ENCODE peak calls at places on chromosome 3, in nine cellular contexts. U is right lobe of liver, S is psoas muscle, E is HL-60, X is transverse colon, I is upper lobe of left lung, J is brain microvascular endothelial cell, B is mesendoderm, Z is left ventricle myocardium inferior. K is an unnamed sample. For H3K27me3, the result is how much of the 10 kb centered on the place peaks cover.

GRCh38 chr3:79032686-79033318 is 735.0 kb downstream of the ROBO1 start:
- DNase-seq in J (peak), X (no peak), Z (no peak), I (no peak), S (no peak), E (peak), U (no peak), B (peak), K (peak)

GRCh38 chr3:43077261-43077660 is 28.6 kb downstream of the POMGNT2 start:
- DNase-seq in J (no peak), Z (no peak), U (no peak), I (no peak), B (no peak), X (no peak), E (no peak), S (no peak), K (no peak)

GRCh38 chr3:77906102-77906709 is 866.3 kb downstream of the ROBO2 start:
- DNase-seq in B (no peak), U (no peak), S (no peak), X (no peak), E (no peak), I (no peak), J (peak), Z (no peak), K (no peak)

GRCh38 chr3:171811913-171812321 is 1.6 kb upstream of the PLD1 start:
- DNase-seq in I (no peak), U (no peak), X (no peak), J (peak), S (peak), Z (no peak), B (no peak), E (no peak), K (no peak)

GRCh38 chr3:22399566-22399965 is 648.6 kb upstream of the ZNF385D start:
- DNase-seq in J (no peak), X (no peak), B (no peak), E (no peak), U (no peak), S (no peak), Z (no peak), I (no peak), K (no peak)

GRCh38 chr3:78809941-78810340 is 957.9 kb downstream of the ROBO1 start:
- DNase-seq in I (no peak), X (no peak), J (no peak), U (no peak), Z (no peak), B (no peak), E (no peak), S (no peak), K (no peak)

GRCh38 chr3:105334138-105334882 is 32.4 kb upstream of the ALCAM start:
- DNase-seq in J (no peak), U (no peak), S (no peak), E (no peak), B (no peak), X (no peak), I (no peak), Z (no peak), K (no peak)

GRCh38 chr3:72376917-72377710 is 471.1 kb downstream of the SHQ1 start:
- DNase-seq in S (no peak), B (peak), Z (no peak), I (no peak), X (no peak), J (no peak), E (peak), U (peak), K (no peak)

GRCh38 chr3:8900065-8900464 is 63.2 kb downstream of the RAD18 start:
- DNase-seq in Z (no peak), X (no peak), J (no peak), U (no peak), B (no peak), I (no peak), E (no peak), S (no peak), K (no peak)

GRCh38 chr3:14534379-14535191 is 5.6 kb downstream of the GRIP2 start:
- DNase-seq in X (no peak), I (no peak), E (no peak), J (no peak), B (peak), S (no peak), U (no peak), Z (no peak), K (peak)

GRCh38 chr3:45546636-45547201 is 47.8 kb upstream of the LIMD1 start:
- DNase-seq in E (no peak), U (peak), J (no peak), X (no peak), S (peak), B (peak), I (no peak), Z (no peak), K (peak)

GRCh38 chr3:114649331-114649730 is 355.5 kb downstream of the TIGIT start:
- DNase-seq in I (no peak), J (no peak), S (no peak), U (no peak), Z (no peak), E (no peak), X (no peak), B (peak), K (no peak)

GRCh38 chr3:10644189-10644588 is 138.8 kb upstream of the ATP2B2 start:
- DNase-seq in S (no peak), Z (no peak), B (no peak), X (no peak), I (no peak), E (no peak), U (no peak), J (no peak), K (no peak)

GRCh38 chr3:126732281-126733060 is 28.4 kb downstream of the CHCHD6 start:
- DNase-seq in B (no peak), Z (no peak), U (peak), J (peak), S (no peak), X (no peak), E (no peak), I (no peak), K (no peak)

GRCh38 chr3:190424478-190425439 is 24.9 kb downstream of the TMEM207 start:
- DNase-seq in U (peak), S (peak), Z (peak), X (peak), B (peak), J (peak), I (peak), E (peak), K (peak)

GRCh38 chr3:12471228-12471627 is 13.1 kb upstream of the TSEN2 start:
- DNase-seq in B (no peak), U (no peak), S (no peak), Z (no peak), J (no peak), E (no peak), X (peak), I (no peak), K (no peak)

GRCh38 chr3:17938313-17938712 is 195.9 kb upstream of the TBC1D5 start:
- DNase-seq in X (no peak), S (no peak), J (no peak), Z (no peak), U (no peak), E (no peak), I (no peak), B (no peak), K (no peak)

GRCh38 chr3:183555541-183556081 is at the start of gene KLHL6:
- DNase-seq in X (peak), Z (peak), E (peak), U (peak), S (no peak), I (peak), B (peak), J (no peak), K (no peak)

GRCh38 chr3:76083992-76084391 is 298.6 kb upstream of the ZNF717 start:
- DNase-seq in E (no peak), I (no peak), B (no peak), U (no peak), Z (no peak), J (no peak), S (no peak), X (no peak), K (no peak)

GRCh38 chr3:186107148-186108105 is 1.5 kb downstream of the ETV5 start:
- DNase-seq in Z (peak), U (peak), B (peak), I (peak), S (peak), X (peak), E (peak), J (peak), K (peak)
- H3K27me3 ChIP-seq in Z (under half), U (under half), B (under half), I (under half), S (under half), X (half or more), E (under half), J (under half), K (under half)

GRCh38 chr3:129346690-129347440 is 68.2 kb downstream of the HMCES start:
- DNase-seq in U (no peak), B (no peak), E (no peak), J (no peak), S (no peak), I (no peak), X (no peak), Z (no peak), K (no peak)
- H3K27me3 ChIP-seq in U (under half), B (under half), E (under half), J (under half), S (under half), I (under half), X (under half), Z (under half), K (under half)

GRCh38 chr3:27625848-27626247 is 96.3 kb downstream of the EOMES start:
- DNase-seq in J (no peak), B (no peak), X (no peak), U (no peak), S (no peak), Z (no peak), E (no peak), I (no peak), K (no peak)

GRCh38 chr3:27628029-27628750 is 93.9 kb downstream of the EOMES start:
- DNase-seq in B (no peak), U (no peak), J (no peak), X (no peak), Z (no peak), E (no peak), I (no peak), S (no peak), K (no peak)

GRCh38 chr3:27626596-27627118 is 95.5 kb downstream of the EOMES start:
- DNase-seq in Z (no peak), B (no peak), S (no peak), U (no peak), J (no peak), E (no peak), X (no peak), I (no peak), K (no peak)

GRCh38 chr3:27617552-27617951 is 104.6 kb downstream of the EOMES start:
- DNase-seq in S (no peak), I (no peak), X (no peak), U (no peak), J (no peak), B (no peak), E (no peak), Z (no peak), K (no peak)

DNA sequence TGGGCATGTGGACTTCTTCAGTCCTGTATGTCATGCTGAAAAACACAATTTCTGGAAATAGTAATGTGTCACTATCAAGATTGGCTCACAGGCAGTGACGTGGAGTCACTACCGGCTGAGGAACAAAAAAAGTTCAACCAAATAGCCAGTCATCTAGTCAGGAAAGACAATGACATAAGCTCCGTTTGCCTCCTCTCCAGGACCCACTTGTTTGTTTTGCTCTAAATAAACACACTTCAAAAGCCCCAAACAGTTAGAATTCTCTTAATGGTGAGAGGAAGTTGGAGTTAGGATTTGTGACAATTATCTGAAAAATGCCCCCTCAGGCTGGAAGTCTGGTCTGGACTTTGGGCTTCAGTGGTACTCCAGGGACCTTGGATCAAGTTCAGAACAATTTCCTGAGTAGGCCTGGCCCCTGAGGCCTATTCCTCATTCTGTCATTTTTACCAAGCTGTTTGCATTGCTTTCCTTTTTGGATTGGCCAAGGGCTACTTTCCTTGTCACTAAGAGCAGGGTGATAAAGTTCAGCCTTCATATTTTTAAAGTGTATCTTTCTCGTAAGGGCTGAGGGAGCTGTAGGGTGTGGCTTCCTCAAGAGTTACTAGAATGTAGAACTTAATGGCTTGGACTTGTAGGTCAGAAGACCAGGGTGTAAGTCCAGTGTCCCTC is 98.9 kb downstream of the EOMES start:
- DNase-seq in J (peak), S (no peak), B (no peak), U (no peak), I (peak), X (no peak), E (no peak), Z (no peak), K (no peak)
- H3K27me3 ChIP-seq in J (under half), S (under half), B (under half), U (under half), I (under half), X (under half), E (under half), Z (under half), K (under half)

DNA sequence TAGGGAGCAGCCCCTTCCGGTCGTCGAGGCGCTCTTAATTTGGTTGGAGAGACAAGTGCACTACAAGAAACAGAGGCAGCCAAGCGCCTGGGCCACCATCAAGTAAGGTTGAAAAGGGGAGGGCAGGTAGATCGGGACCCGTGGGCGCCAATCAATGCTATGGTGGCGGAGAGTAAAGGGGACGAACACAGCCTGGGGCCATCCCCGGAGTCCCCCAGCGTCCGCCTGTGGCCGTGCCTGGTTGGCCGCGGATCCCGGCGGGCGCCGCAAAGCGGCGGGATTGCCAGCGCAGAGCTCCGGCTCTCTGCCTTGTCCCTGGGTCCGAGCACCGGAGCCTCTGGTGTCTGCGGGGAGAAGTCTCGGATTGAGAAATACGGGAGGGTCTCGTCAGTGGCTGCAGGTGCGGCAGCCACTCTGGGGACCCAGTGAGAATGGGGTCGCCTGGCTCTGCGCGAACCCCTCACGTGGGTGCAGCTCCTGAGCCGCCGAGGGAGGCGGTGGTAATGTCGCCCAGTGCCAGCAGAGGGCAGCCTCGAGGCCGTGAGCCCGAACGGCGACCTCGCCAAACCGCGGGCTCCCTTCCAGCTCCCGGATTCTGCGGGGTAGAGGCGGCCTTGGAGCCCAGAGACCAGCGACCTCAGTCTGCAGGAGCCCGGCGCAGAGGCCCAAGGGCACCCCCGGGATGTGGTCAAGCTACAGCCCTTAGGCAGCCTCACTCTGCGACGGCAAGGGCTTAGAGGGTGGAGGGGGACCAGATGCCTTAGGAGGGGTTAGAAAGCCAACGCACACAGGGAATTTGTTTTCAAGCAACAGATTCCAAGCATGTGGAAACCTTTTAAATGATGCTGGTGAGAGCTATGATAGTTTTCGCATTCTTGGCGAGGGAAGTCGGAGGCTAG is 10.8 kb downstream of the FOXL2 start:
- DNase-seq in U (peak), B (peak), X (peak), J (peak), I (peak), S (peak), E (peak), Z (peak), K (peak)
- H3K27me3 ChIP-seq in U (under half), B (under half), X (half or more), J (under half), I (under half), S (half or more), E (half or more), Z (half or more), K (half or more)

DNA sequence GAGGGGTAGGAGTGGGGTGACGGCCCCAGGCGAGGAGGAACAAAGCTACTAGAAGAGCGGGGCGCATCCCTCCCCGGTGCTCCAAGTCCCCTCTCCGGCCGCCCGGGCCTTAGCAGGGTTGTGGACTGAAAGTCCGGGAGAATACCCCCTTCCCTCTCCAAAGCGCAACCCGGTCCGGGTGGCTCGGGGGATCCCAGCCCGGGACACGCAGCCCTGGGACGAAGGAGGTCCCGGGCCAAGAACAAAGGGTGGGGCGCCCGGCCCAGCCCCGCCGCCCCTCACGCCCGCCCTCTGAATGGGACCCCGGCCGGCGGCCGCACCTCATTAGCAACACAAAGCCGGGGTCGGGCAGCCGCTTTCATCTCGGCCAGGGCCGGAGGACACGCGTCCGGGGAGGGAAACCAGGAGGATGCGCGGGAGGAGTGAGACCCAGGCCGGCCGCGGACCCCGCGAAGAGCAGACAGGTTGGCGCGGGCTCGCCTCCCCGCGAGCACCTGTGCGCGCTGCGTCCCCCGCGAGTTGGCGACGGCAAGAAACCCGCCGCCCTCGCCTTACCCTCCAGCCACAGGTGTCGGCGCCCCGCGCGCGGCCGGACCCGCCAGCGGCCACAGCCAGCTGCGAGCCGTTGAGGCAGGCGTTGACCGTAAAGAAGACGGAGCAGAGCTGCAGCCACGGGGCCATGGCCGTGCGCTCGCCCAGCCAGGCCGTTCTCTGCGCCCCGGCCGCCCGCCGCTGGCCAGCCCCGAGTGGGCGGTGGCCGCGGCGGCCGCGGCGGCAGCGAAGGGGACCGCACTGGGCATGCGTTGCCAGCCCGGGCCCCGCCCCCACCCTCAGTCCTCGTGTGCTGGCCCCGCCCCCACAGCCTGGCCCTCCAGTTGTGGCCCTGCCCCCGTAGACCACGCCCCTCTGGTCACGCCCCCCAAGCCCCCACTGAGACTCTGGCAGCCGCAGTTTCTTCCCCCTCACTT is at the start of gene IL17RD:
- DNase-seq in E (no peak), I (peak), S (peak), B (peak), U (peak), J (peak), X (peak), Z (peak), K (peak)
- H3K27me3 ChIP-seq in E (under half), I (under half), S (under half), B (under half), U (under half), J (under half), X (under half), Z (under half), K (under half)

DNA sequence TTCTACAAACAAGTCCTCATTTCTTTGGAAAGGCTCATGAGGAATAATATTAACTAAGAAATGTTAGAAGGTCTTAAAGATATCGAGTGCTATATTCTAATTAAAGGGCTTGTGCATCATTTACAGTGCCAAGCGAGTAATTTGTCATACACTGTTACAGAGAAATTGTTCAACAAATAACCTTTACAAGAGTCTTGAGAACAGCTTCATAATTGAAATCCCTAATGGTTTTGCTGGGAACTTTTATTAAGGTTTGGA is 209.5 kb downstream of the MECOM start:
- DNase-seq in X (no peak), E (no peak), J (no peak), S (no peak), I (no peak), U (no peak), B (no peak), Z (no peak), K (no peak)
- H3K27me3 ChIP-seq in X (under half), E (under half), J (under half), S (under half), I (under half), U (under half), B (under half), Z (under half), K (under half)

GRCh38 chr3:140358696-140359095 is 319.2 kb upstream of the TRIM42 start:
- DNase-seq in E (no peak), U (no peak), I (no peak), S (no peak), B (no peak), Z (no peak), J (no peak), X (no peak), K (no peak)

GRCh38 chr3:140359198-140359995 is 318.5 kb upstream of the TRIM42 start:
- DNase-seq in S (no peak), B (no peak), J (no peak), X (no peak), U (no peak), I (no peak), Z (no peak), E (no peak), K (no peak)

GRCh38 chr3:140363801-140364200 is 314.1 kb upstream of the TRIM42 start:
- DNase-seq in J (no peak), S (no peak), B (no peak), I (no peak), Z (peak), E (no peak), U (no peak), X (no peak), K (no peak)

GRCh38 chr3:140355481-140355880 is 322.4 kb upstream of the TRIM42 start:
- DNase-seq in Z (no peak), S (no peak), X (no peak), U (no peak), J (no peak), E (no peak), B (no peak), I (no peak), K (no peak)

GRCh38 chr3:140360332-140360731 is 317.5 kb upstream of the TRIM42 start:
- DNase-seq in Z (no peak), E (no peak), B (peak), I (no peak), J (no peak), X (no peak), S (no peak), U (no peak), K (peak)
- H3K27me3 ChIP-seq in Z (under half), E (under half), B (under half), I (under half), J (under half), X (under half), S (under half), U (under half), K (under half)

GRCh38 chr3:122959339-122959738 is 68.2 kb downstream of the SEMA5B start:
- DNase-seq in J (no peak), U (no peak), B (no peak), X (no peak), E (no peak), Z (no peak), I (no peak), S (no peak), K (no peak)
- H3K27me3 ChIP-seq in J (under half), U (under half), B (under half), X (under half), E (under half), Z (under half), I (under half), S (under half), K (under half)

DNA sequence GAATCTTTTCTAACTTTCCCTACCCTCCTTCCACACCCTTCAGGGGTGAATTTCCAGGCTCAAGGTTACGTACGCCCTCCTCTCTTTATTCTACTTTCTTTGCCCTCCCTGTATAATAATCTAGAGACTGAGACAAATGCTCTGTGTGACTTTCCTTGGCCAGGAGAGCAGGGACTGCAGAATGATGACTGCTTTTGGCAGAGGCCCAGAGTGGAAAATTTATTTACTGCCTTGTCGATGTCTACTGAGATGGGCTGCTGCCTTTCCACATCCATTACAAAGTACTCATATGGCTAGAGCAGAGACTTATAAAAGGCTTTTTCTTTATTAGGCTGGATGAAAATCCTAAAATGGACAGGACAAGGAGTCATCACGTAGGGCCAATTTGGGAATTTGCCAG is 576.1 kb downstream of the TUSC7 start:
- DNase-seq in S (no peak), U (no peak), I (no peak), E (no peak), X (no peak), Z (no peak), B (no peak), J (no peak), K (no peak)
- H3K27me3 ChIP-seq in S (under half), U (under half), I (under half), E (under half), X (under half), Z (under half), B (under half), J (under half), K (under half)